ENCODE peak calls at places on chromosomes 11 and 22, in six cellular contexts. T is stimulated activated CD4-positive, alpha-beta T cell treated with anti-CD3 and anti-CD28 coated beads, Interleukin-12 subunit alpha, Interleukin-12 subunit beta, amount 100 ng/mL, for 48 hours; G is NCI-H1417; D is kidney tubule cell; L is glutamatergic neuron; J is GM12865. N is an unnamed sample.

GRCh38 chr11:69053546-69054396 is 5.0 kb downstream of the TPCN2 start:
- DNase-seq in T (no peak), G (no peak), D (no peak), L (no peak), J (no peak), N (no peak)

GRCh38 chr22:47392054-47392347 is 629.6 kb downstream of the TBC1D22A start:
- DNase-seq in T (no peak), G (no peak), D (no peak), L (no peak), J (no peak), N (no peak)

GRCh38 chr11:1931326-1931725 is 11.8 kb downstream of the TNNT3 start:
- DNase-seq in T (no peak), G (no peak), D (no peak), L (peak), J (no peak), N (no peak)

GRCh38 chr22:49992921-49993648 is 19.5 kb downstream of the IL17REL start:
- DNase-seq in T (no peak), G (no peak), D (peak), L (no peak), J (peak), N (no peak)

GRCh38 chr11:131696584-131697120 is 326.2 kb downstream of the NTM start:
- DNase-seq in T (no peak), G (peak), D (no peak), L (no peak), J (no peak), N (no peak)

GRCh38 chr22:37498289-37498909 is 12.2 kb upstream of the MFNG start:
- DNase-seq in T (peak), G (peak), D (peak), L (peak), J (peak), N (peak)

GRCh38 chr11:46966773-46967172 is 30.2 kb downstream of the CSTPP1 start:
- DNase-seq in T (no peak), G (no peak), D (no peak), L (no peak), J (no peak), N (no peak)

GRCh38 chr11:130071211-130071712 is 1.6 kb downstream of the APLP2 start:
- DNase-seq in T (no peak), G (peak), D (peak), L (no peak), J (no peak), N (no peak)

GRCh38 chr11:18650859-18651557 is 16.9 kb upstream of the SPTY2D1 start:
- DNase-seq in T (peak), G (peak), D (peak), L (peak), J (peak), N (no peak)

GRCh38 chr22:36578619-36579018 is 49.7 kb upstream of the EIF3D start:
- DNase-seq in T (no peak), G (no peak), D (no peak), L (no peak), J (no peak), N (no peak)

GRCh38 chr11:32466279-32466915 is 31.1 kb upstream of the WT1 start:
- DNase-seq in T (no peak), G (peak), D (peak), L (no peak), J (no peak), N (no peak)

GRCh38 chr22:32545801-32546200 is 71.2 kb downstream of the FBXO7 start:
- DNase-seq in T (no peak), G (no peak), D (no peak), L (no peak), J (no peak), N (no peak)

GRCh38 chr11:119198925-119199324 is 7.2 kb upstream of the CBL start:
- DNase-seq in T (no peak), G (no peak), D (no peak), L (no peak), J (no peak), N (no peak)

GRCh38 chr11:80783561-80783960 is 1342.7 kb upstream of the TENM4 start:
- DNase-seq in T (no peak), G (no peak), D (no peak), L (no peak), J (no peak), N (no peak)

GRCh38 chr11:133964946-133965632 is 8.3 kb upstream of the IGSF9B start:
- DNase-seq in T (no peak), G (no peak), D (peak), L (no peak), J (no peak), N (no peak)

GRCh38 chr11:69913591-69914285 is 94.5 kb upstream of the FGF3 start:
- DNase-seq in T (no peak), G (no peak), D (no peak), L (peak), J (no peak), N (no peak)

GRCh38 chr11:100576044-100577021 is 110.8 kb upstream of the ARHGAP42 start:
- DNase-seq in T (no peak), G (peak), D (peak), L (no peak), J (peak), N (peak)

N was measured in NCI-H187.